ENCODE peak calls at places on chromosome 6, in six cellular contexts. G is left ventricle myocardium inferior, A is sigmoid colon, E is endothelial cell of umbilical vein, T is heart left ventricle, Z is H9. B is an unnamed sample.

GRCh38 chr6:15401120-15401519 is 155.3 kb downstream of the JARID2 start:
- DNase-seq in Z (no peak), A (no peak), E (no peak), T (no peak), G (no peak), B (no peak)

GRCh38 chr6:107108201-107108890 is 7.0 kb downstream of the BEND3 start:
- DNase-seq in Z (no peak), E (no peak), T (no peak), A (peak), G (no peak), B (peak)

GRCh38 chr6:90610671-90611542 is 24.0 kb upstream of the MAP3K7 start:
- DNase-seq in G (peak), T (peak), E (peak), A (peak), Z (peak), B (peak)

GRCh38 chr6:24583463-24584389 is 62.3 kb downstream of the KIAA0319 start:
- DNase-seq in G (peak), T (peak), E (peak), Z (peak), A (peak), B (peak)

GRCh38 chr6:39143238-39143930 is 28.4 kb upstream of the SAYSD1 start:
- DNase-seq in E (no peak), G (no peak), T (no peak), Z (no peak), A (no peak), B (no peak)

GRCh38 chr6:26017567-26017966 is 55.0 kb downstream of the TRIM38 start:
- DNase-seq in G (peak), Z (peak), E (peak), A (peak), T (peak), B (peak)

GRCh38 chr6:133890941-133891813 is 2.3 kb downstream of the TCF21 start:
- DNase-seq in A (peak), E (peak), Z (peak), T (peak), G (peak), B (peak)

GRCh38 chr6:119586250-119586882 is 236.8 kb upstream of the MAN1A1 start:
- DNase-seq in A (no peak), T (no peak), G (no peak), Z (no peak), E (no peak), B (no peak)

GRCh38 chr6:160300076-160300695 is 41.6 kb upstream of the SLC22A2 start:
- DNase-seq in A (no peak), G (no peak), T (no peak), E (no peak), Z (no peak), B (peak)

GRCh38 chr6:162964703-162965140 is 236.9 kb downstream of the PACRG start:
- DNase-seq in G (peak), A (peak), E (no peak), T (peak), Z (no peak), B (peak)

GRCh38 chr6:166112580-166112979 is 55.1 kb downstream of the TBXT start:
- DNase-seq in A (no peak), Z (no peak), G (no peak), E (no peak), T (no peak), B (peak)

GRCh38 chr6:109383438-109383940 is 1.2 kb upstream of the CD164 start:
- DNase-seq in Z (no peak), G (no peak), E (no peak), A (no peak), T (no peak), B (no peak)

GRCh38 chr6:170036916-170037315 is 254.0 kb downstream of the DLL1 start:
- DNase-seq in E (no peak), T (no peak), Z (no peak), A (peak), G (no peak), B (no peak)

GRCh38 chr6:170444056-170444505 is 109.0 kb downstream of the PSMB1 start:
- DNase-seq in G (no peak), T (no peak), E (no peak), A (no peak), Z (peak), B (no peak)

GRCh38 chr6:44216677-44217331 is at the start of gene MYMX:
- DNase-seq in T (peak), Z (peak), E (no peak), A (peak), G (peak), B (no peak)

GRCh38 chr6:131107166-131107565 is 28.1 kb upstream of the AKAP7 start:
- DNase-seq in G (no peak), A (no peak), Z (no peak), T (no peak), E (peak), B (no peak)

GRCh38 chr6:31143148-31143547 is 4.3 kb upstream of the PSORS1C2 start:
- DNase-seq in T (peak), A (peak), G (peak), E (no peak), Z (peak), B (no peak)

GRCh38 chr6:147802400-147802799 is 293.9 kb downstream of the SAMD5 start:
- DNase-seq in E (no peak), G (no peak), Z (no peak), A (no peak), T (no peak), B (no peak)

GRCh38 chr6:78513856-78514255 is 353.5 kb upstream of the IRAK1BP1 start:
- DNase-seq in A (no peak), E (no peak), T (no peak), Z (peak), G (no peak), B (no peak)

GRCh38 chr6:150767585-150768164 is 97.8 kb upstream of the MTHFD1L start:
- DNase-seq in G (no peak), A (no peak), T (no peak), E (peak), Z (no peak), B (no peak)

GRCh38 chr6:1139155-1139890 is 172.6 kb upstream of the FOXQ1 start:
- DNase-seq in G (no peak), E (no peak), Z (no peak), A (no peak), T (no peak), B (no peak)

GRCh38 chr6:80197474-80197873 is 91.0 kb downstream of the BCKDHB start:
- DNase-seq in A (no peak), G (no peak), Z (no peak), E (no peak), T (no peak), B (no peak)

GRCh38 chr6:144316866-144317204 is 31.7 kb downstream of the UTRN start:
- DNase-seq in E (peak), G (no peak), A (no peak), Z (no peak), T (no peak), B (no peak)

GRCh38 chr6:138115877-138116660 is 8.8 kb upstream of the PERP start:
- DNase-seq in T (peak), A (peak), G (no peak), Z (no peak), E (peak), B (peak)

GRCh38 chr6:30067460-30068139 is 602 bp downstream of the PPP1R11 start:
- DNase-seq in T (no peak), Z (peak), G (no peak), E (no peak), A (no peak), B (no peak)

GRCh38 chr6:14129572-14129971 is 12.0 kb downstream of the CD83 start:
- DNase-seq in T (peak), Z (peak), G (peak), E (peak), A (peak), B (peak)

GRCh38 chr6:135922746-135923145 is 71.2 kb downstream of the PDE7B start:
- DNase-seq in A (peak), G (peak), T (peak), Z (no peak), E (no peak), B (no peak)

GRCh38 chr6:137309078-137309762 is 90.0 kb upstream of the IFNGR1 start:
- DNase-seq in E (peak), A (peak), Z (peak), T (peak), G (peak), B (peak)

GRCh38 chr6:9361749-9362148 is 926.4 kb upstream of the SLC35B3 start:
- DNase-seq in A (no peak), T (no peak), Z (no peak), E (no peak), G (no peak), B (no peak)

GRCh38 chr6:151464702-151465101 is 12.8 kb upstream of the RMND1 start:
- DNase-seq in A (no peak), T (no peak), Z (no peak), G (no peak), E (no peak), B (no peak)

GRCh38 chr6:98833101-98834059 is 994 bp upstream of the POU3F2 start:
- DNase-seq in T (no peak), E (peak), A (peak), Z (peak), G (no peak), B (no peak)

GRCh38 chr6:8279094-8279805 is 156.1 kb downstream of the SLC35B3 start:
- DNase-seq in A (no peak), E (no peak), G (no peak), T (no peak), Z (no peak), B (no peak)

GRCh38 chr6:32126880-32127279 is 1.2 kb downstream of the ATF6B start:
- DNase-seq in Z (no peak), G (no peak), A (no peak), T (no peak), E (no peak), B (no peak)

GRCh38 chr6:33427585-33428218 is 7.8 kb downstream of the SYNGAP1 start:
- DNase-seq in E (peak), A (peak), Z (peak), T (peak), G (peak), B (peak)

GRCh38 chr6:163738304-163738703 is 323.8 kb downstream of the QKI start:
- DNase-seq in Z (no peak), A (no peak), T (no peak), G (no peak), E (no peak), B (no peak)

GRCh38 chr6:128161263-128161662 is 260.4 kb upstream of the THEMIS start:
- DNase-seq in Z (no peak), A (no peak), T (no peak), E (no peak), G (no peak), B (no peak)

GRCh38 chr6:1461736-1462135 is 72.4 kb downstream of the FOXF2 start:
- DNase-seq in G (no peak), T (no peak), Z (no peak), E (no peak), A (no peak), B (no peak)

DNA sequence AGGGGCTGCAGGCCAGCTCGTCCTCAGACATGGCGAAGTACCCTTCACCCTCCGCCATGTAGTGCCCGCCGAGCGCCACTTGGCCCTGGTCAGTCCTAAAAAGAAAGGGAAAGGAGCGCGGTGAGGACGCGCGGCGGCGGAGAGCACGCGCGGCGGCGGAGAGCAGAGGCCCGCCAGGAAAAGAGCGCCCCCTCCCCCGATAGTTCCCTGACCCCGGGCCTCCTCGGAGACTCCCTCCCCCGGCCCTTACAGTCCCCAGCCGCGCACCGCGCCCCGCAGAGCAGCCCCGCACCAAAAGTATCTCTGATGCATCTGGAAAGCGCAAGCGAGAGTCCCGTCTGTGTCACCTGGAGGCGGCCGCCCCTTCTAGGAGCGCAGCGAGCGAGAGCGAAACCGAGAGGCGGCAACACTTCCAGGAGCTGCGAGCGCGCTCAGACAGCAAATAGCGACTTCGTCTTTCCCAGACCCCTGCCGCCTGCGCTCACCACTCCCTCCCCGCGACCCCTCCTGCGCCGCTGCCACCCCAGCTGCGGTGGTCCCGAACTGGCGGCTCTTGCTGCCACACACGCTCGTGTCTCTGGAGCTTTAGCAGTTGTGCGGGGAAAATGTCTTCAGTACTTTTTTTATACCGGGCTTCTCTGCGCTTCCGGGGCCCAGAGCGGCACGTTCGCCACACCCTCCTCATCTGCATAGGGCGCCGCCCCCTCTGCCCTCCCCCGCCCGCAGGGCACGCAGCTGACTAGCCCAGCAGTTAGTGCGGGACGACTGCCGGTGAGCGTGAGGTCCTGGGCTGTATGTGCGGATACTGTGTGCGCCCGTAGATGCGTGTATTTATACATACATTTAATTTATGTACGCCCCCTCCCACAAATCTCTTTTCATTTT is at the start of gene TENT5A:
- DNase-seq in A (peak), E (peak), G (peak), T (peak), Z (peak), B (peak)
- TF ChIP-seq CTCF in A (no peak), E (no peak), G (peak), T (peak), Z (peak), B (no peak)

DNA sequence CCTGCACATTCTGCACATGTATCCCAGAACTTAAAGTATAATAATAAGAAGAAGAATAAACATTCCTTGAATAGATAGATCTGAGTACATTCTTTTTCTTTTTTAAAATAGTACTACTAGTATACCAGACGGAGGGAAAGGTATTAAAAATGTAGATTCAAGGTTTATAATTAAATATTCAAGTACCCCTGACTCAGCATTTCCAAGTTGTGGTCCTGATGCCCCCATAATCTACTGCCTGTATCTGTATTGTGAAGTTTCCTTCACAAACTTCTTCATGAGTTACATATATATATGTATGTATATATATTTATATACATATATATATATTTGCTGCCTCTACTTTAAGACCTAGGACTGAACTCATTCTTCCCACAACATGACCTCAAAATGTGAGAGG is 14.0 kb downstream of the FRK start:
- DNase-seq in A (no peak), Z (no peak), T (no peak), E (no peak), G (no peak), B (no peak)
- H3K27ac ChIP-seq in A (no peak), Z (no peak), T (no peak), E (no peak), G (no peak), B (no peak)

GRCh38 chr6:139114741-139115140 is 20.1 kb upstream of the HECA start:
- DNase-seq in T (no peak), E (no peak), G (no peak), Z (no peak), A (no peak), B (no peak)

GRCh38 chr6:139112561-139112960 is 22.3 kb upstream of the HECA start:
- DNase-seq in T (no peak), G (no peak), E (no peak), Z (no peak), A (no peak), B (peak)

GRCh38 chr6:139119553-139119952 is 15.3 kb upstream of the HECA start:
- DNase-seq in G (no peak), A (no peak), T (no peak), E (no peak), Z (no peak), B (no peak)

GRCh38 chr6:139115980-139116758 is 18.7 kb upstream of the HECA start:
- DNase-seq in T (no peak), E (no peak), Z (no peak), A (no peak), G (no peak), B (no peak)

GRCh38 chr6:139117734-139118133 is 17.1 kb upstream of the HECA start:
- DNase-seq in Z (no peak), E (no peak), A (no peak), T (no peak), G (no peak), B (no peak)
- TF ChIP-seq CTCF in Z (no peak), E (peak), A (no peak), T (no peak), G (no peak), B (no peak)

GRCh38 chr6:85764844-85765243 is 122.2 kb upstream of the SYNCRIP start:
- DNase-seq in E (no peak), A (no peak), Z (no peak), T (no peak), G (no peak), B (no peak)
- H3K27ac ChIP-seq in E (no peak), A (no peak), Z (no peak), T (no peak), G (no peak), B (no peak)

GRCh38 chr6:48628316-48628715 is 517.3 kb upstream of the PTCHD4 start:
- DNase-seq in A (no peak), T (no peak), G (no peak), Z (no peak), E (no peak), B (no peak)

GRCh38 chr6:48624631-48625030 is 513.6 kb upstream of the PTCHD4 start:
- DNase-seq in E (no peak), T (no peak), G (no peak), A (no peak), Z (no peak), B (no peak)

GRCh38 chr6:48630511-48630910 is 519.5 kb upstream of the PTCHD4 start:
- DNase-seq in E (no peak), Z (no peak), T (no peak), G (no peak), A (no peak), B (peak)

GRCh38 chr6:48626421-48626820 is 515.4 kb upstream of the PTCHD4 start:
- DNase-seq in T (no peak), E (no peak), Z (no peak), G (no peak), A (no peak), B (no peak)
- TF ChIP-seq CTCF in T (no peak), E (no peak), Z (no peak), G (no peak), A (no peak), B (no peak)

DNA sequence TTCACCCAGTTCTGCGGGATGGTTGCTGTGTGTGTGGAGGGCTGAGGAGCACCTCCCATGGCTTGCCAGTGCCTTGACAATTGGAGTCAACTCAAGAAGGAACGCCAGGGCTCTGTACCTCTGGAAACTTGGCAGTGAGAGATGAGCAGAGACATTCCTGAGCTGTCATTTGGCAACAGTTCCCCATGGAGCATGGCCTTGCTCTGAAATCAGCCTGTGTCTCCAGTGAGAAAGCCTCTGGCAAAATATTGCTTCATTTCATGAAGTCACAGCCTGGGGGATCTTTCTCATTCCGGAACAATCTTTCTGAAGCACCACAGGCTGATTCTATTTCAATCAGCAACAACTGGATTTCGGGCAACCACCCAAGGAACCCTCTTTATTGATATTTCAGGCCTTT is 52.2 kb upstream of the FNDC1 start:
- DNase-seq in E (no peak), G (no peak), T (no peak), A (peak), Z (no peak), B (no peak)
- H3K27ac ChIP-seq in E (no peak), G (peak), T (peak), A (peak), Z (no peak), B (no peak)

GRCh38 chr6:157227202-157228166 is 95.8 kb downstream of the TMEM242 start:
- DNase-seq in A (peak), G (no peak), T (peak), Z (no peak), E (peak), B (no peak)
- TF ChIP-seq CTCF in A (no peak), G (peak), T (peak), Z (peak), E (peak), B (no peak)